ENCODE peak calls at places on chromosome 2, in eight cellular contexts. N is kidney tubule cell; Z is A549; M is effector CD4-positive, alpha-beta T cell; F is lower lobe of right lung; J is substantia nigra; E is HTR-8/SVneo; G is Calu3. P is an unnamed sample.
A peak's percentile ranks its signal among the peaks of the same experiment; 100 is the strongest.

GRCh38 chr2:165825041-165825440 is 31.0 kb upstream of the GALNT3 start:
- DNase-seq in F (no peak), G (peak; percentile 31), N (peak; percentile 35), M (no peak), Z (no peak), E (no peak), J (no peak), P (no peak)

GRCh38 chr2:225104971-225105370 is 62.7 kb upstream of the DOCK10 start:
- DNase-seq in M (no peak), F (no peak), E (no peak), Z (no peak), G (peak; percentile 8), J (no peak), N (peak; percentile 58), P (no peak)

GRCh38 chr2:18719978-18720775 is 130.8 kb upstream of the NT5C1B start:
- DNase-seq in Z (peak; percentile 7), F (no peak), J (no peak), G (no peak), N (peak; percentile 72), M (no peak), E (peak; percentile 73), P (no peak)

GRCh38 chr2:100105678-100106054 is 36.7 kb downstream of the AFF3 start:
- DNase-seq in G (no peak), J (peak; percentile 22), Z (no peak), F (no peak), E (peak; percentile 9), N (no peak), M (no peak), P (no peak)

GRCh38 chr2:236745420-236746210 is 176.0 kb downstream of the ACKR3 start:
- DNase-seq in N (peak; percentile 85), G (peak; percentile 77), J (no peak), M (no peak), Z (peak; percentile 71), E (peak; percentile 57), F (no peak), P (no peak)

GRCh38 chr2:60674524-60675165 is 81.4 kb upstream of the PAPOLG start:
- DNase-seq in Z (peak; percentile 85), G (peak; percentile 89), E (peak; percentile 89), F (peak; percentile 89), M (peak; percentile 71), N (peak; percentile 71), J (peak; percentile 85), P (peak; percentile 88)

GRCh38 chr2:207046642-207047213 is 107.4 kb downstream of the CPO start:
- DNase-seq in Z (no peak), J (peak; percentile 6), E (peak; percentile 23), F (no peak), G (no peak), N (peak; percentile 20), M (no peak), P (no peak)

GRCh38 chr2:79640001-79640400 is 127.2 kb downstream of the CTNNA2 start:
- DNase-seq in N (no peak), J (no peak), M (no peak), F (no peak), Z (no peak), E (no peak), G (no peak), P (no peak)

P was measured in stimulated activated effector memory CD8-positive, alpha-beta T cell treated with anti-CD3 and anti-CD28 coated beads, Interleukin-12 subunit alpha, Interleukin-12 subunit beta, amount 100 ng/mL, for 72 hours.